ENCODE peak calls at places on chromosomes 7 and 10, in ten cellular contexts. H is MCF 10A; M is neural crest cell; N is glutamatergic neuron; U is GM10248; E is coronary artery; Z is BE2C; V is activated CD8-positive, alpha-beta T cell treated with anti-CD3 and anti-CD28 coated beads for 36 hours; S is fibroblast of the aortic adventitia; L is B cell. Q is an unnamed sample.

GRCh38 chr7:3899559-3899991 is 598.5 kb downstream of the SDK1 start:
- DNase-seq in H (no peak), M (no peak), N (no peak), U (no peak), E (peak; percentile 65), Z (no peak), V (no peak), S (no peak), L (no peak), Q (no peak)

GRCh38 chr7:2006921-2007381 is 225.8 kb downstream of the MAD1L1 start:
- DNase-seq in H (no peak), M (no peak), N (peak; percentile 26), U (no peak), E (peak; percentile 59), Z (peak; percentile 19), V (no peak), S (no peak), L (no peak), Q (no peak)

GRCh38 chr10:4825868-4826787 is at the start of gene AKR1E2:
- DNase-seq in H (peak; percentile 74), M (peak; percentile 46), N (peak; percentile 89), U (peak; percentile 39), E (peak; percentile 90), Z (peak; percentile 90), V (peak; percentile 89), S (peak; percentile 73), L (no peak), Q (peak; percentile 65)

GRCh38 chr7:43697690-43698089 is 31.6 kb downstream of the COA1 start:
- DNase-seq in H (no peak), M (no peak), N (no peak), U (no peak), E (no peak), Z (no peak), V (peak; percentile 22), S (peak; percentile 29), L (no peak), Q (no peak)

GRCh38 chr10:97498841-97499560 is at the start of gene UBTD1:
- DNase-seq in H (peak; percentile 33), M (no peak), N (peak; percentile 44), U (peak; percentile 43), E (peak; percentile 85), Z (peak; percentile 28), V (peak; percentile 33), S (peak; percentile 37), L (no peak), Q (no peak)

GRCh38 chr7:78953090-78953489 is 500.4 kb downstream of the MAGI2 start:
- DNase-seq in H (no peak), M (no peak), N (no peak), U (no peak), E (no peak), Z (no peak), V (no peak), S (no peak), L (no peak), Q (no peak)

GRCh38 chr7:47584128-47584865 is 2.4 kb upstream of the TNS3 start:
- DNase-seq in H (no peak), M (no peak), N (no peak), U (no peak), E (peak; percentile 76), Z (no peak), V (no peak), S (peak; percentile 87), L (no peak), Q (no peak)

GRCh38 chr10:69873141-69873540 is 71.4 kb downstream of the COL13A1 start:
- DNase-seq in H (no peak), M (no peak), N (no peak), U (no peak), E (no peak), Z (no peak), V (no peak), S (no peak), L (no peak), Q (no peak)

GRCh38 chr10:9035355-9035754 is 980.9 kb downstream of the GATA3 start:
- DNase-seq in H (no peak), M (no peak), N (no peak), U (no peak), E (no peak), Z (no peak), V (no peak), S (no peak), L (no peak), Q (no peak)

GRCh38 chr7:94888542-94888941 is 18.9 kb upstream of the PPP1R9A start:
- DNase-seq in H (peak; percentile 59), M (no peak), N (no peak), U (no peak), E (no peak), Z (no peak), V (no peak), S (no peak), L (no peak), Q (no peak)

GRCh38 chr10:97795886-97796285 is 24.1 kb upstream of the SFRP5 start:
- DNase-seq in H (no peak), M (no peak), N (no peak), U (no peak), E (no peak), Z (no peak), V (no peak), S (no peak), L (no peak), Q (no peak)

GRCh38 chr10:97479939-97480338 is 18.3 kb downstream of the MMS19 start:
- DNase-seq in H (no peak), M (peak; percentile 29), N (peak; percentile 24), U (no peak), E (no peak), Z (peak; percentile 58), V (no peak), S (no peak), L (no peak), Q (no peak)

GRCh38 chr10:130418731-130419130 is 282.5 kb downstream of the GLRX3 start:
- DNase-seq in H (no peak), M (no peak), N (no peak), U (no peak), E (peak; percentile 45), Z (no peak), V (no peak), S (no peak), L (no peak), Q (no peak)

GRCh38 chr7:123624527-123625183 is 23.0 kb downstream of the ASB15 start:
- DNase-seq in H (peak; percentile 56), M (peak; percentile 32), N (peak; percentile 70), U (peak; percentile 63), E (no peak), Z (peak; percentile 82), V (peak; percentile 87), S (no peak), L (peak; percentile 55), Q (peak; percentile 68)

GRCh38 chr7:74012842-74013249 is 15.1 kb upstream of the ELN start:
- DNase-seq in H (peak; percentile 65), M (no peak), N (no peak), U (peak; percentile 92), E (no peak), Z (no peak), V (peak; percentile 10), S (peak; percentile 32), L (peak; percentile 49), Q (peak; percentile 92)

GRCh38 chr7:143519411-143520131 is 41.9 kb downstream of the TAS2R41 start:
- DNase-seq in H (peak; percentile 21), M (no peak), N (no peak), U (no peak), E (no peak), Z (no peak), V (no peak), S (peak; percentile 66), L (no peak), Q (no peak)

GRCh38 chr10:124149681-124150080 is 56.3 kb upstream of the CHST15 start:
- DNase-seq in H (no peak), M (no peak), N (peak; percentile 51), U (no peak), E (no peak), Z (no peak), V (no peak), S (no peak), L (peak; percentile 48), Q (no peak)

GRCh38 chr10:9296206-9296605 is 1241.7 kb downstream of the GATA3 start:
- DNase-seq in H (no peak), M (no peak), N (no peak), U (no peak), E (no peak), Z (no peak), V (no peak), S (no peak), L (no peak), Q (no peak)

GRCh38 chr7:122305475-122306319 is 1.1 kb upstream of the FEZF1 start:
- DNase-seq in H (no peak), M (no peak), N (peak; percentile 58), U (no peak), E (no peak), Z (no peak), V (no peak), S (peak; percentile 14), L (no peak), Q (no peak)

GRCh38 chr10:16732376-16732775 is 84.8 kb downstream of the RSU1 start:
- DNase-seq in H (no peak), M (no peak), N (no peak), U (no peak), E (no peak), Z (no peak), V (no peak), S (no peak), L (no peak), Q (no peak)
- TF ChIP-seq CTCF in H (no peak), M (no peak), N (no peak), U (no peak), E (no peak), Z (no peak), V (no peak), S (no peak), L (no peak), Q (no peak)

GRCh38 chr7:29806131-29806792 is at the start of gene WIPF3:
- DNase-seq in H (peak; percentile 8), M (peak; percentile 38), N (peak; percentile 41), U (peak; percentile 38), E (no peak), Z (peak; percentile 14), V (peak; percentile 7), S (no peak), L (no peak), Q (peak; percentile 61)
- TF ChIP-seq CTCF in H (no peak), M (no peak), N (no peak), U (no peak), E (no peak), Z (no peak), V (no peak), S (no peak), L (no peak), Q (no peak)

GRCh38 chr7:45259966-45260646 is 102.5 kb downstream of the RAMP3 start:
- DNase-seq in H (peak; percentile 44), M (peak; percentile 80), N (peak; percentile 79), U (peak; percentile 80), E (no peak), Z (peak; percentile 75), V (peak; percentile 79), S (peak; percentile 30), L (no peak), Q (peak; percentile 73)
- TF ChIP-seq CTCF in H (peak; percentile 99), M (peak; percentile 98), N (peak; percentile 100), U (peak; percentile 97), E (peak; percentile 81), Z (peak; percentile 98), V (peak; percentile 99), S (peak; percentile 99), L (peak; percentile 87), Q (peak; percentile 99)

DNA sequence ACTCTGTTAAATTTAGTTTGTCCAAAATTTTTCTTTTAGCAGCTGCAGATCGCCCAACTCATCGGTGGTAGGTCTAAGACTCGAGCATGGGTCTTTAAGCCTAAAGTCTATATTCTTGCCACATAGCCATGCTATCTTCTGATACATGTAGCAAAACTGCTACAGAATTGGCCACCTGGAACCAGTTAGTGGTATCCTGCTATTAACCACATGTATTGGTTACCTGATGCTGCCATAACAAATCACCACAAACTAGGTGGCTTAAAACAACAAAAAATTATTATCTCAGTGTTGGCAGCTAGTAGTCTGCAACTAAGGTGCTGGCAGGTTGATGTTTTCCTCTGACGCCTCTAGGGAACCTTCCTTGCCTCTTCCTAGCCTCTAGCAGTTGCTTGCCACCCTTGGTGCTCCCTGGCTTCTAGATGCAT is 96.7 kb upstream of the PIK3CG start:
- DNase-seq in H (no peak), M (no peak), N (no peak), U (no peak), E (no peak), Z (no peak), V (no peak), S (no peak), L (no peak), Q (peak; percentile 22)
- TF ChIP-seq CTCF in H (no peak), M (no peak), N (no peak), U (no peak), E (no peak), Z (no peak), V (no peak), S (no peak), L (no peak), Q (no peak)